ENCODE peak calls at places on chromosomes 1 and 21, in five cellular contexts. A is CD8-positive, alpha-beta T cell; I is AG10803; C is sigmoid colon; W is fibroblast of mammary gland. N is an unnamed sample.

GRCh38 chr1:35971601-35972000 is 40.7 kb downstream of the AGO3 start:
- DNase-seq in I (no peak), W (no peak), A (no peak), C (no peak), N (no peak)

GRCh38 chr21:29208666-29209059 is 78.2 kb downstream of the MAP3K7CL start:
- DNase-seq in I (peak; percentile 90), A (no peak), W (peak; percentile 85), C (no peak), N (no peak)

GRCh38 chr1:205600085-205600484 is 31.7 kb downstream of the ELK4 start:
- DNase-seq in I (no peak), W (peak; percentile 76), A (no peak), C (no peak), N (no peak)

GRCh38 chr1:233656032-233656620 is 42.2 kb downstream of the KCNK1 start:
- DNase-seq in W (no peak), I (no peak), C (no peak), A (no peak), N (no peak)

GRCh38 chr1:43947890-43948437 is 1.2 kb downstream of the IPO13 start:
- DNase-seq in W (no peak), C (no peak), I (no peak), A (no peak), N (no peak)

GRCh38 chr1:247456914-247457638 is 828 bp downstream of the OR2B11 start:
- DNase-seq in I (no peak), A (no peak), W (no peak), C (no peak), N (no peak)

GRCh38 chr1:44485229-44485932 is 80.3 kb downstream of the RNF220 start:
- DNase-seq in A (no peak), I (peak; percentile 79), W (peak; percentile 93), C (no peak), N (no peak)

GRCh38 chr1:53639251-53639721 is 99.7 kb downstream of the GLIS1 start:
- DNase-seq in I (peak; percentile 66), A (no peak), C (peak; percentile 61), W (peak; percentile 61), N (no peak)

GRCh38 chr1:185157599-185158469 is 867 bp downstream of the SWT1 start:
- DNase-seq in I (no peak), W (peak; percentile 30), A (no peak), C (no peak), N (no peak)

DNA sequence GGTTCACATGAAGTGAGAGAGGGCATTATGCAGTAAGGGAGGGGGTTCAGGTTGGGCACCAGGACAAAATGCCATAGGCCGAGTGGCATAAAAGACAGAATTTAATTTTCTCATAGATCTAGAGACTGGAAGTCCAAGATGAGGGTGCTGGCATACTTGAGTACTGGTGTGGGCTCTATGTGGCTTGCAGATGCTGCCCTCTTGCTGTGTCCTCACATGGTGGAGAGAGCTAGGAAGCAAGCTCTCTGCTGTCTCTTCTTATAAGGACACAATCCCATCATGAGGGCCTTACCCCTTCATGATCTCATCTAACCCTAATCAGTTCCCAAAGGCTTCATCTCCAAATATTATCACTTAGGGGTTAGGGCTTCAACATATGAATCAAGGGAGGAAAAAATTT is 64.6 kb downstream of the PLPPR5 start:
- DNase-seq in C (no peak), A (no peak), I (no peak), W (peak; percentile 24), N (no peak)
- TF ChIP-seq CTCF in C (no peak), A (no peak), I (no peak), W (no peak), N (no peak)

GRCh38 chr21:34910396-34910795 is 138.7 kb downstream of the RUNX1 start:
- DNase-seq in A (no peak), C (no peak), W (no peak), I (no peak), N (no peak)

GRCh38 chr21:34913786-34914185 is 135.3 kb downstream of the RUNX1 start:
- DNase-seq in I (peak; percentile 95), C (no peak), W (peak; percentile 75), A (no peak), N (no peak)

GRCh38 chr21:34914239-34914638 is 134.9 kb downstream of the RUNX1 start:
- DNase-seq in C (no peak), W (no peak), I (no peak), A (no peak), N (no peak)

GRCh38 chr21:34911360-34911759 is 137.7 kb downstream of the RUNX1 start:
- DNase-seq in A (no peak), W (no peak), I (no peak), C (no peak), N (no peak)

GRCh38 chr21:34912022-34912933 is 136.8 kb downstream of the RUNX1 start:
- DNase-seq in A (no peak), W (no peak), I (peak; percentile 59), C (no peak), N (no peak)
- TF ChIP-seq CTCF in A (no peak), W (no peak), I (peak; percentile 15), C (no peak), N (no peak)

GRCh38 chr1:152486400-152487006 is 24.1 kb upstream of the LCE5A start:
- DNase-seq in W (peak; percentile 4), C (no peak), I (no peak), A (no peak), N (no peak)
- TF ChIP-seq CTCF in W (peak; percentile 43), C (no peak), I (peak; percentile 51), A (peak; percentile 30), N (peak; percentile 15)

DNA sequence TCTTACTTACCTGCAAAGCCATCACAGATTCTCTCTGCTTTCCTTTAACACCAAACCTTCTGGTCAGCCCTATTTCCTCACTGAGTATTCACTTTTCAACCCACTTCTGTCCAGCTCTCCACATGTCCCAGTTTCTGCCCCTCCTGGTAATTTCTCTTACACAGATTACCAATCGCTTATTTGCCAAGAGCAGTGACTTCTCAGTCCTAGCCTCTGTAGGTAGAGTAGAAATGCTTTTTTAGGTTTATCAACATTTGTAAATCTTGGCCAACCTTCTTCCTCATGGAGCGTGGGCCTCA is 33.6 kb upstream of the LRRC8C start:
- DNase-seq in A (no peak), W (no peak), C (no peak), I (no peak), N (no peak)
- TF ChIP-seq CTCF in A (peak; percentile 51), W (no peak), C (no peak), I (no peak), N (no peak)

GRCh38 chr21:33915368-33916199 is at the start of gene ATP5PO:
- DNase-seq in C (peak; percentile 99), A (peak; percentile 94), W (peak; percentile 98), I (peak; percentile 96), N (peak; percentile 59)
- TF ChIP-seq CTCF in C (no peak), A (no peak), W (no peak), I (peak; percentile 0), N (no peak)

DNA sequence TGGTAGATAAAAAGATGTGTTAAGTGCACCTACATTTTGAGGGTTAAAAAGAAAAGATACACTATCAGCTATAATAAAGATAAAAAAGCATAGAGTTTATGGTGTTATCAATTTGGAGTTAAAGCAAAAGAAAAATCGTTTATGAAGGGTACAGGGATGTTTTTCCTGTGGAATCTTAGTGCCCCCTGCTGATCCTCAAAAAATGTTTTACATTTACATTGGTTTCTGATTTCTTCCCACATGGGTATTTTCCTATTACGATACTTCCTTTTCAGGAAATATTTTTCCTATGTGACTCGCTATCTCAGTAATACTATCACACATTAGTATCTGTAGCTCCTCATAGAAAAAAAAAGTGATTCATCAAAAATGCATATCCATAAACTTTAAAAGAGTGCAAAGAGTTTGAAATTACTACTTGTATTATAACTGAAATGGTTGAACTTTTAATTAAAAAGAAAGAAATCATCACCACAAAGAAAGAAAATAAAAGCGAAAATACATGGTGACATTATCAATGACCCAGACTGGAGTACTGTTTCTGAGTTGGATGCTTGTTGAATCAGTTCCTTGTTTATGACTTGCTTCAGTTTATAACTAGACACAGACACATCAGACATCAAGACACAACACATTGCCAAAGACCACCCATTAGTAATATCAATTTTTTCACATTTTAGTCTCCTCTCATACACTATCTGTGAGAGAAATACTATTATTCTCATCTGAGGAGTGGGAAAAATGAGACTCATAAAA is 293.2 kb downstream of the MRPL39 start:
- DNase-seq in A (no peak), I (peak; percentile 50), C (no peak), W (peak; percentile 66), N (no peak)
- TF ChIP-seq CTCF in A (no peak), I (peak; percentile 66), C (no peak), W (peak; percentile 54), N (peak; percentile 29)

GRCh38 chr21:18249542-18250152 is 5.0 kb downstream of the CHODL start:
- DNase-seq in W (no peak), C (no peak), A (no peak), I (no peak), N (no peak)
- TF ChIP-seq CTCF in W (no peak), C (no peak), A (no peak), I (no peak), N (no peak)

DNA sequence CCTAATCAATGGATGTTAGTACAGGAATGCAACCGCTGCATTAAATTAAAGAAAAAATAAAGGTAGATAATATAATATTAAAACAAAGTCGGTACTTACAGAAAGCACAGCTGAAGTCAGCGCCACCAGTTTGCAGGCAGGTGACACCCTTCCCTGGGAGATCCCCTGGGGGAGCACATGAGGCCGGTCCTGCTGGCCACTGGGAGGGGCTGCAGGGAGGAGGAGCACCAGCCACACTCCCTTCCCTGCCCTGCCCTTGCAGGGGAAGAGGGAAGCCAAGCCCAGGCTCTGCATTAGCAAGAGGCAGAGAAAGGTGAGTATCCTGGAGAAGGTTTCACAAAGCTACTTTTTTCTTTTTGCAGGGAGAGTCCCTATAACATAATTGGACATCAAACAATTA is 507.0 kb downstream of the AJAP1 start:
- DNase-seq in I (no peak), A (no peak), C (no peak), W (no peak), N (no peak)
- TF ChIP-seq CTCF in I (no peak), A (no peak), C (no peak), W (no peak), N (no peak)

GRCh38 chr1:9429369-9429766 is 109.9 kb upstream of the SLC25A33 start:
- DNase-seq in I (no peak), A (no peak), W (no peak), C (no peak), N (no peak)

GRCh38 chr1:9426291-9426711 is 113.0 kb upstream of the SLC25A33 start:
- DNase-seq in I (no peak), A (peak; percentile 71), W (no peak), C (no peak), N (no peak)

GRCh38 chr1:9427388-9427787 is 111.9 kb upstream of the SLC25A33 start:
- DNase-seq in I (no peak), W (no peak), C (no peak), A (no peak), N (no peak)

GRCh38 chr1:9425859-9426258 is 113.4 kb upstream of the SLC25A33 start:
- DNase-seq in W (no peak), A (no peak), C (no peak), I (no peak), N (no peak)

GRCh38 chr1:9428601-9429368 is 110.5 kb upstream of the SLC25A33 start:
- DNase-seq in A (peak; percentile 100), W (peak; percentile 98), C (peak; percentile 99), I (peak; percentile 97), N (peak; percentile 67)
- TF ChIP-seq CTCF in A (no peak), W (no peak), C (no peak), I (peak; percentile 30), N (no peak)